ENCODE peak calls at places on chromosomes 3 and 15, in eight cellular contexts. L, T, F, W, B, N, E and Z are unnamed samples.

GRCh38 chr3:100709840-100710235 is 544 bp downstream of the TFG start:
- DNase-seq in E (peak; percentile 64), W (peak; percentile 21), F (peak; percentile 43), B (peak; percentile 48), N (peak; percentile 70), T (peak; percentile 39), L (peak; percentile 68), Z (peak; percentile 74)

GRCh38 chr3:112519424-112520001 is 20.2 kb upstream of the BTLA start:
- DNase-seq in N (no peak), B (no peak), T (no peak), E (no peak), F (no peak), L (no peak), W (peak; percentile 73), Z (peak; percentile 4)

GRCh38 chr3:194281766-194282165 is 69.4 kb downstream of the CPN2 start:
- DNase-seq in L (peak; percentile 4), W (no peak), F (peak; percentile 10), T (no peak), E (peak; percentile 1), B (peak; percentile 0), N (peak; percentile 16), Z (no peak)

GRCh38 chr3:27194494-27194893 is 174.7 kb downstream of the NEK10 start:
- DNase-seq in E (no peak), L (no peak), W (no peak), N (no peak), T (no peak), B (no peak), F (no peak), Z (no peak)

GRCh38 chr15:52307847-52308246 is 12.2 kb upstream of the MYO5C start:
- DNase-seq in W (no peak), T (no peak), F (no peak), B (no peak), E (no peak), L (no peak), N (no peak), Z (no peak)

GRCh38 chr3:32401541-32402052 is 9.9 kb downstream of the CMTM7 start:
- DNase-seq in B (peak; percentile 82), W (peak; percentile 64), F (peak; percentile 73), T (peak; percentile 72), L (peak; percentile 91), E (peak; percentile 74), N (peak; percentile 90), Z (peak; percentile 79)

GRCh38 chr3:10646531-10647335 is 141.3 kb upstream of the ATP2B2 start:
- DNase-seq in N (no peak), E (no peak), B (no peak), F (no peak), W (no peak), T (no peak), L (no peak), Z (no peak)

GRCh38 chr3:30554317-30554690 is 52.1 kb upstream of the TGFBR2 start:
- DNase-seq in L (no peak), T (no peak), E (no peak), N (no peak), W (peak; percentile 8), F (no peak), B (no peak), Z (no peak)

GRCh38 chr3:124032881-124033359 is 41.0 kb upstream of the ROPN1 start:
- DNase-seq in E (peak; percentile 93), F (peak; percentile 92), B (peak; percentile 86), T (peak; percentile 61), W (peak; percentile 78), L (peak; percentile 96), N (peak; percentile 92), Z (peak; percentile 96)

GRCh38 chr3:124032351-124032880 is 40.5 kb upstream of the ROPN1 start:
- DNase-seq in L (peak; percentile 74), E (peak; percentile 12), W (no peak), F (peak; percentile 59), B (peak; percentile 45), N (peak; percentile 85), T (no peak), Z (peak; percentile 27)

GRCh38 chr3:124034809-124035152 is 42.9 kb upstream of the ROPN1 start:
- DNase-seq in F (no peak), N (no peak), B (no peak), W (no peak), T (no peak), L (no peak), E (no peak), Z (peak; percentile 20)

GRCh38 chr3:124034016-124034808 is 42.3 kb upstream of the ROPN1 start:
- DNase-seq in W (no peak), N (peak; percentile 65), F (peak; percentile 36), B (peak; percentile 31), E (no peak), L (peak; percentile 56), T (no peak), Z (peak; percentile 59)

DNA sequence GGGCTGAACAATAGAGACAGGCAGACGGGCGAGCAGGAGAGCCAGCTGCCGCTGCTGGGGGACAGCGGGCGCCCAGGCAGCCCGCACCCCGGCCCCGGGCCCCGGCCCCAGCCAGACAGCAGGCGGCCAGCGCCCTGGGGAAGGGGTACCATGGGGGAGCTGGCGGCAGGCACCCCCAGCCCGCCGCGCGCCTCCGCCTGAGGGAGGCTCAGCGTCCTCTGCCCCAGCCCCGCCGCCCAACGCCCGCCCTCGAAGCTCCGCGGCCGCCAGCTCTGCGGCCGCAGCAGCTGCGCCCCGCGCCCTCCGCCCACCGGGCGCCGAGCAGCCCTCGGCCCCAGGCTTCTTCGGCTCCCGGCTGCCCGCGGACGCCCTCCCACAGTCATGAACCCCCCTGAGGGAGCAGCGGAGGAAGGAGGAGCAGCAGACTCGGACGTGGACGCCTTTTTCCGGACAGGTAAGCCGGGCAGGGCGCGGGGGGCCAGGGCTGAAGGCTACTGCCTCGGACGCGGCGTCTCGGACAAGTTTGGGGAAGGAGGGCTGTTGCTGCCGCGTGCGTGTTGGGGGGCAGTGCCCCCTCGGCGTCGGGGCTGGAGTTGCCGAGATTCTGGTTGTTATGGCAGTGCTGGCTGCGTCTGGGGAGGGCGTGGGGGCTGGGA is 41.6 kb upstream of the ROPN1 start:
- DNase-seq in B (peak; percentile 27), T (no peak), W (peak; percentile 11), L (no peak), E (peak; percentile 41), N (peak; percentile 64), F (peak; percentile 35), Z (peak; percentile 65)
- TF ChIP-seq CTCF in B (no peak), T (peak; percentile 8), W (no peak), L (peak; percentile 63), E (no peak), N (no peak), F (no peak), Z (peak; percentile 27)

GRCh38 chr15:44726568-44727461 is 9.5 kb upstream of the TRIM69 start:
- DNase-seq in F (no peak), N (no peak), T (peak; percentile 78), E (no peak), L (no peak), B (no peak), W (peak; percentile 78), Z (no peak)
- TF ChIP-seq CTCF in F (no peak), N (no peak), T (no peak), E (no peak), L (no peak), B (no peak), W (no peak), Z (no peak)

GRCh38 chr15:68781209-68781608 is 39.5 kb downstream of the ANP32A start:
- DNase-seq in N (peak; percentile 7), F (no peak), T (no peak), W (no peak), L (no peak), B (no peak), E (no peak), Z (no peak)

GRCh38 chr15:68784206-68784605 is 36.5 kb downstream of the ANP32A start:
- DNase-seq in E (no peak), F (no peak), W (no peak), N (peak; percentile 48), B (no peak), T (no peak), L (no peak), Z (no peak)

GRCh38 chr15:68781766-68782588 is 38.7 kb downstream of the ANP32A start:
- DNase-seq in W (no peak), F (no peak), L (no peak), E (no peak), N (peak; percentile 75), B (peak; percentile 52), T (peak; percentile 40), Z (no peak)

GRCh38 chr15:68782589-68783161 is 38.0 kb downstream of the ANP32A start:
- DNase-seq in B (no peak), W (no peak), L (no peak), T (no peak), N (peak; percentile 59), E (no peak), F (no peak), Z (no peak)

DNA sequence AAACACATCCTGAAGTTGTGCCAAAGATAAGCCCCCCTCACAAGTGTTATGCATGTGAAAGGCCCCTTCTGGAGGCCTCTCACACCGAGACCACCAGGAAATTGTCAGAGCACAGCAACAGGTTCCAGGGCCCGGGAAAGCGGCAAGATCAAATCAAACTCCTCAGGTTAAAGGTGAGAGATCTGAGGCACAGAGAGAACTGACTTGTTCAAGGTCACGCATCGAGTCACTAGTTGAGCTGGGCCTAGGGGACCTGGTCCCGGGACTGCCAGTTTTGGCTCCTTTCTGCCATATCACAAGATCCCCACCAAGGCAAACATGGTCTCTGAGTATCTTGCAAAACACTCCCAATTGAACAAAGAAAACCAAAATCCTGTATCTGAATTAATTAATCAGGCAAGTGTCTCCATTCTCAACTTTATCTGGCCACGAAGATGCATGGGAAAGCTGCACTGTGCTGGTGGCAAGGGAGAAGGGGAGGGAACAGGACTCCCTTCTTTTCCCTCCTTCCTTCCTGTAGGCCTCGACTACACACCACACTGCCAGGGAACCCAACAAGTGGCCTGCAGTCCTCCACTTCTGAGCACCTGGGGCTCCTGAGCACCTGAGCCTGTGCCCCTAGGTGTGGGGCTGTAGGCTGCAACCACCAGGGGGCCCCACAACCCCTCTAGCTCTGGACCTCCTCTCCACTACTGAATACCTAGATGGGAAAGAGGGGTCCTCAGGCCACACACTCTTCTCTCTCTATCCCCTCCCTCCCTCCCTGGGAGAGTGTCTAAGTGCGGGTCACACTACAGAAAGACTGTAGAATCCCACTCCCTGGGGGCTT is 37.3 kb downstream of the ANP32A start:
- DNase-seq in W (peak; percentile 39), F (no peak), L (no peak), T (peak; percentile 70), B (peak; percentile 51), E (peak; percentile 77), N (peak; percentile 59), Z (peak; percentile 18)
- TF ChIP-seq CTCF in W (peak; percentile 71), F (no peak), L (peak; percentile 62), T (peak; percentile 77), B (peak; percentile 72), E (peak; percentile 74), N (no peak), Z (peak; percentile 44)

GRCh38 chr15:44501768-44502366 is 35.1 kb upstream of the EIF3J start:
- DNase-seq in W (peak; percentile 20), E (no peak), F (no peak), L (no peak), B (no peak), N (no peak), T (no peak), Z (no peak)
- TF ChIP-seq CTCF in W (peak; percentile 60), E (no peak), F (peak; percentile 32), L (peak; percentile 52), B (peak; percentile 66), N (peak; percentile 52), T (peak; percentile 72), Z (peak; percentile 57)